ENCODE peak calls at places on chromosomes 16 and 17, in five cellular contexts. One of them, this sample, is unnamed.

GRCh38 chr17:72775914-72776313 is 316.6 kb downstream of the SLC39A11 start:
- DNase-seq in GM12891: no peak
- DNase-seq in prostate gland: no peak
- DNase-seq in esophagus muscularis mucosa: no peak
- DNase-seq in GM12878: no peak
- DNase-seq in this sample: no peak

GRCh38 chr17:39325528-39326240 is 75.7 kb downstream of the FBXL20 start:
- DNase-seq in esophagus muscularis mucosa: no peak
- DNase-seq in GM12891: no peak
- DNase-seq in prostate gland: no peak
- DNase-seq in GM12878: no peak
- DNase-seq in this sample: no peak

GRCh38 chr16:68275611-68276191 is 11.4 kb downstream of the SLC7A6 start:
- DNase-seq in esophagus muscularis mucosa: no peak
- DNase-seq in prostate gland: peak; percentile 65
- DNase-seq in GM12891: no peak
- DNase-seq in GM12878: peak; percentile 96
- DNase-seq in this sample: no peak

GRCh38 chr17:44645341-44645740 is 10.9 kb upstream of the MEIOC start:
- DNase-seq in esophagus muscularis mucosa: no peak
- DNase-seq in prostate gland: no peak
- DNase-seq in GM12878: no peak
- DNase-seq in GM12891: no peak
- DNase-seq in this sample: no peak

GRCh38 chr17:61495161-61495857 is 43.1 kb downstream of the TBX4 start:
- DNase-seq in GM12878: no peak
- DNase-seq in prostate gland: no peak
- DNase-seq in esophagus muscularis mucosa: no peak
- DNase-seq in GM12891: no peak
- DNase-seq in this sample: no peak

GRCh38 chr17:42431758-42432161 is 8.7 kb upstream of the CAVIN1 start:
- DNase-seq in prostate gland: no peak
- DNase-seq in esophagus muscularis mucosa: no peak
- DNase-seq in GM12878: no peak
- DNase-seq in GM12891: no peak
- DNase-seq in this sample: no peak

GRCh38 chr17:60535382-60536279 is 9.6 kb upstream of the APPBP2 start:
- DNase-seq in GM12878: no peak
- DNase-seq in prostate gland: no peak
- DNase-seq in esophagus muscularis mucosa: peak; percentile 50
- DNase-seq in GM12891: no peak
- DNase-seq in this sample: no peak

GRCh38 chr17:42221886-42222745 is 27.8 kb upstream of the GHDC start:
- DNase-seq in esophagus muscularis mucosa: no peak
- DNase-seq in GM12878: no peak
- DNase-seq in prostate gland: peak; percentile 22
- DNase-seq in GM12891: peak; percentile 62
- DNase-seq in this sample: no peak

GRCh38 chr16:2771496-2772402 is 5.3 kb downstream of the ELOB start:
- DNase-seq in GM12878: no peak
- DNase-seq in esophagus muscularis mucosa: no peak
- DNase-seq in GM12891: no peak
- DNase-seq in prostate gland: no peak
- DNase-seq in this sample: no peak

GRCh38 chr17:78258323-78259229 is 27.1 kb downstream of the TMEM235 start:
- DNase-seq in esophagus muscularis mucosa: no peak
- DNase-seq in prostate gland: no peak
- DNase-seq in GM12891: no peak
- DNase-seq in GM12878: no peak
- DNase-seq in this sample: no peak

GRCh38 chr16:53207810-53208752 is 153.3 kb downstream of the CHD9 start:
- DNase-seq in GM12878: peak; percentile 69
- DNase-seq in esophagus muscularis mucosa: no peak
- DNase-seq in prostate gland: peak; percentile 65
- DNase-seq in GM12891: peak; percentile 47
- DNase-seq in this sample: no peak

GRCh38 chr16:81967358-81967757 is 43.9 kb downstream of the SDR42E1 start:
- DNase-seq in GM12891: no peak
- DNase-seq in esophagus muscularis mucosa: no peak
- DNase-seq in GM12878: no peak
- DNase-seq in prostate gland: no peak
- DNase-seq in this sample: no peak

GRCh38 chr17:81436294-81436849 is 41.1 kb downstream of the BAHCC1 start:
- DNase-seq in GM12878: no peak
- DNase-seq in GM12891: no peak
- DNase-seq in prostate gland: no peak
- DNase-seq in esophagus muscularis mucosa: no peak
- DNase-seq in this sample: no peak

DNA sequence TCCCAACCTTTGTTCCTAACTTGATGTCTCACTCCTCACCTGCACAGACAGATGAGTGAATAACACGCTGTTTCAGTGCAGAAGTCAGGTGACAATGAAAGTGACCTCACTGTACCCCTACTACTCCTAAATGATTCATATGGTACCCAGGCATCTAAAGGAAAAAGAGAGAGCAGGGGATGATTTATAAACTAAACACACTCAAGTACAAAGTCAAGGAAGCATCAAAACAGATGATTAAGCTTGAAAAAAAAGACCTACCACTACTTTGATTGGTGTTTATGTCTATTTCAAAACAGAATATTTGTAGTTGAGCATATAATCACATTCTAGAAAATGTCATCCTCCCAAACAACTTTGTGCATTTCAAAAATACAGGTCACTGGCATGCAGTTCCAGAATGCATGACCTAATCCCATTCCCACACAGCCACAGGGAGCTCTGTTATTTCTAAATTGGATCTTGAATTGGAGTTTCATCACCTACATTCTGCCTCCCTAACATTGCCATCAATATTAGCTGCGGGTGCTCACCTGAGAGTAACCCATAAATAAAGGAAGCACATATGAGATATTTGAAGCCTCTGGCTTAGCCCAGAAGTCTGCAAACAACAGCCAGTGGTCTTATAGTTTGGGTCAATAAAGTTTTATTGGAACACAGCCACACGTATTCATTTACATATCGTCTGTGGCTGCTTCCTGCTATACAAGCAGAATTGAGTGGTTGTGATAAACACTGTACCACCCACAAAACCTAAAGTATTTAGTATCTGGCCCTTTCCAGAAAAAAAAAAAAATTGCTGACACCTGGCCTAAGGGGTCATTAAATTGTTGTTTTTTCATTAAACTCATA is 14.0 kb downstream of the HS3ST3A1 start:
- DNase-seq in GM12878: no peak
- DNase-seq in prostate gland: no peak
- DNase-seq in GM12891: no peak
- DNase-seq in esophagus muscularis mucosa: no peak
- DNase-seq in this sample: no peak
- TF ChIP-seq POLR2A in GM12878: no peak
- TF ChIP-seq POLR2A in prostate gland: no peak
- TF ChIP-seq POLR2A in GM12891: no peak
- TF ChIP-seq POLR2A in esophagus muscularis mucosa: no peak
- TF ChIP-seq POLR2A in this sample: no peak

DNA sequence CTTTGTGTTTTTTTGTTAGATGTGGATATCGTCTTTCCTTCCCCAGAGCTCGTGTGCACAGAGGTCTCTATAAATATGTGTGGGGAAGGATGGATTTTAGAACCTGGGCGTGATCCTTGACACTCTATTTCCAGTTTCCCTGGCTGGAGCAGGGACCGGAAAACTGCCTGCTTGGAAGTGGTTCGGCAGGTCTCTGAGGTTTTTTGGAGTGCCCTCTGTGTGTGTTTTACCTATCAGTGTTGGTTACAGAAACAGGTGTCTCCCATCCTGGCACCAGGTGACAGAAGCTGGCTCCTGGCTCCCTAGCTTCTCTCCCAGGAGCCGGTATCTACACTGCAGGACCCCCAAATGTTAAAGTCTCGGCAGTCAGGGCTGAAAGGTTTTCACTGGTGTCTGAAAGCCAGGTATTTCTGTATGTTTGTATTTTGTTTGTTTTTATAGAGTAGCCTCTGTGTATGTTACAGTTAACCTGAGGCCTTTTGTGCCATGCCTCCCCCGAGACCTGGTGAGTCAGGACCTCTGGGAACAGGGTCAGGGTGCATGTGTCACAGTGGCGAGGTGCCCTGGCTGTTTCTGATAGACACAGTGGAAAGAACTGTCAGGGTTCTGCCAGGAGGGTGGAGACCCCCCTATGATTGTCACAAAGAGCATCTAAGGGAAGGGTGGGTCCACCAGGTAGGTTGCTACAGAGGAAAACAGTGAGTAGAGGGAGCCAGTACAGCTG is 31.3 kb downstream of the ZC3H18 start:
- DNase-seq in prostate gland: no peak
- DNase-seq in GM12891: no peak
- DNase-seq in esophagus muscularis mucosa: no peak
- DNase-seq in GM12878: no peak
- DNase-seq in this sample: no peak
- TF ChIP-seq POLR2AphosphoS5 in prostate gland: no peak
- TF ChIP-seq POLR2AphosphoS5 in GM12891: no peak
- TF ChIP-seq POLR2AphosphoS5 in esophagus muscularis mucosa: no peak
- TF ChIP-seq POLR2AphosphoS5 in GM12878: no peak
- TF ChIP-seq POLR2AphosphoS5 in this sample: no peak

DNA sequence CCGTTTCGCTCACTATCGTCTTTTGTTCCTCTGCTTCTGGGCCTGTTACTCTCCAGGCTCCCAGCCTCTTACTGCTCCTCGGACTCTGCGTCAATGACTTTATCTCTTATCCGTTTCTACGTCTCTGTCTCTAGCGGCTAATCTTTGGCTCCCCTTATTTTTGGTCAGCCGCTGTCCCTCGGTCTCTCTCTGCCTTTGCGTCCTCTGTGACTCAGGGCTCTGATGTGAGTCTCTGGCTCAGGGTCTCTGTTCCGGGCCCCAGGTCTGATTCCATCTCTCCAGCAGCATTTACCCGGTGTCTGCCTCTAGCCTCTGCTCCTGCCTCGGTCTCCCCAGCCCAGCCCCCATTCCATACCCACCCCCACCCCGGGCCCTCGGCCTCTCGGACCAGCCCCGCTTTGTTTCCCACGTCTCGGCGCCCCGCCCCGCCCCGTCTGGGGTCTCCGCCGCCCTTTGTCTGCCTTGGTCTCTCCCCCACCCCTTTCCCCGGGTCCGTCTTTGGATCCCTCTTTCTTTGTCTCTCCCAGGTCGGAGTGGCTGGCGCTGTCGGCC is 541 bp upstream of the ZNF48 start:
- DNase-seq in esophagus muscularis mucosa: no peak
- DNase-seq in GM12891: no peak
- DNase-seq in prostate gland: no peak
- DNase-seq in GM12878: no peak
- DNase-seq in this sample: no peak
- TF ChIP-seq POLR2A in esophagus muscularis mucosa: no peak
- TF ChIP-seq POLR2A in GM12891: no peak
- TF ChIP-seq POLR2A in prostate gland: no peak
- TF ChIP-seq POLR2A in GM12878: no peak
- TF ChIP-seq POLR2A in this sample: no peak

GRCh38 chr16:87835882-87836331 is 33.4 kb downstream of the SLC7A5 start:
- DNase-seq in esophagus muscularis mucosa: no peak
- DNase-seq in GM12878: no peak
- DNase-seq in prostate gland: no peak
- DNase-seq in GM12891: no peak
- DNase-seq in this sample: no peak
- TF ChIP-seq POLR2AphosphoS5 in esophagus muscularis mucosa: no peak
- TF ChIP-seq POLR2AphosphoS5 in GM12878: no peak
- TF ChIP-seq POLR2AphosphoS5 in prostate gland: no peak
- TF ChIP-seq POLR2AphosphoS5 in GM12891: no peak
- TF ChIP-seq POLR2AphosphoS5 in this sample: no peak

GRCh38 chr16:85557083-85557975 is 55.8 kb upstream of the GSE1 start:
- DNase-seq in GM12878: no peak
- DNase-seq in esophagus muscularis mucosa: no peak
- DNase-seq in prostate gland: no peak
- DNase-seq in GM12891: no peak
- DNase-seq in this sample: no peak

GRCh38 chr16:85555549-85556455 is 57.3 kb upstream of the GSE1 start:
- DNase-seq in GM12878: no peak
- DNase-seq in esophagus muscularis mucosa: no peak
- DNase-seq in GM12891: no peak
- DNase-seq in prostate gland: no peak
- DNase-seq in this sample: no peak

GRCh38 chr16:85554791-85555548 is 58.2 kb upstream of the GSE1 start:
- DNase-seq in GM12891: no peak
- DNase-seq in esophagus muscularis mucosa: no peak
- DNase-seq in GM12878: no peak
- DNase-seq in prostate gland: peak; percentile 38
- DNase-seq in this sample: no peak

GRCh38 chr16:85557976-85558589 is 55.0 kb upstream of the GSE1 start:
- DNase-seq in GM12891: no peak
- DNase-seq in prostate gland: peak; percentile 65
- DNase-seq in esophagus muscularis mucosa: no peak
- DNase-seq in GM12878: no peak
- DNase-seq in this sample: no peak

DNA sequence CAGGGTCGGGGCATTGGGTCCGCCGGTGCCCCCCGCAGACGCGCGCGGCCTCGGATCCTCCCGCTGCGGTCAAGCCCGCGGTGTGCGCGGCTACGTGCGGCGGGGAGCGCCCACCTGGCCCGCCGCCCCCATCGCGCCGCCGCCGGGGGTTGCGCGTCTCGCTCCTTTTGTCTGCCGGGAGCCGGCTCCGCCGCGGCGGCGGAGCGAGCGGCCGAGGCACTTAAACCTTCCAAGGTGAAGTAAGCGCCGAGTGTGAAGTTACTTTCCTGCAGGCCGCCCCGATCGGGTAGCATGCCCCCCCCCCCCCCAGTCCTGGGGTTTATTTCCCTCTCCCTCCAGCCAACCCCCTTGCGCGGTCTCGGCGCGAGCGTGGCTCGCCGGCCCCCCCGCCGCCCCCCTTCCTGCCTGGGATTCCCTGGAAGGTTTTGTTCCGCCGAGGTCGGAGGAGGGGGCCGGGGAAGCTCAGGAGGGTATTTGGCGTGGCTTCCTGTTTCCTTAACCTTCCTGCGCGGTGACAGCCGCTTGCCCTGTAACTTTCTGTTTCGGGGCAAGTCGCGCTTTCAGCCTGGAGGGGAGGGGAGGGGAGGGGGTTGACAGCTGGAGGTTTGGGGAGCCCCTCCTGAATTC is 56.6 kb upstream of the GSE1 start:
- DNase-seq in prostate gland: peak; percentile 36
- DNase-seq in esophagus muscularis mucosa: no peak
- DNase-seq in GM12878: no peak
- DNase-seq in GM12891: peak; percentile 67
- DNase-seq in this sample: no peak
- TF ChIP-seq POLR2A in prostate gland: no peak
- TF ChIP-seq POLR2A in esophagus muscularis mucosa: no peak
- TF ChIP-seq POLR2A in GM12878: no peak
- TF ChIP-seq POLR2A in GM12891: no peak
- TF ChIP-seq POLR2A in this sample: no peak

DNA sequence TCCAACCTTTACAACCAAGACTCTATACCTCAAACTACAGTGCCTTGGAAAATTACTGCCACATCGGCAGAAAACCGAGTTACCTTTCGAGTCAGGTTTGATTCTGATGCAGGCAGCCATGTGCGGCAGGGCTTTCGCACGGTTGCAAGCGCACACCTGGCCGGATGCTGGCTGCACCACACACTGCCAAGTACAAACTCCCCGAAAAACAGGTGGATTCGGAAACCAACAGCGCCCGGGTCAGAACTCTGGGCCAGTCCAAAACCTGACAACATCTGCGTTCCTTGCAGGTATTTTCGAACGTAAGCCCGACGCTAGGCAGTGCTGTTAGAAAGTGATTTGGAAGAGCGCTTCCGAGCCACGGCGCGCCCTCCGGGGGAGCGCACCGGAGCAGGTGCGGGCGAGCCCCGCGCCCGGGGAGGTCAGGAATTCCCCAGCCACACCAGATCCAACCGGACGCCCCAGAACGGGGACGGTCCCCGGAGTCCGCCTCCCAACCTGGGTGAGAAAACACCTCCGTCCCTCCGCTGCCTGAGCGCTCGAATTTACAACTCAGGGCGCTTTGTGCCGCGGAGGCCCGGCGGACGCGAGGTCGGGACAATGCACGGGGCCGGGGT is 1.2 kb downstream of the USP7 start:
- DNase-seq in prostate gland: no peak
- DNase-seq in GM12891: no peak
- DNase-seq in GM12878: no peak
- DNase-seq in esophagus muscularis mucosa: no peak
- DNase-seq in this sample: no peak
- TF ChIP-seq POLR2AphosphoS5 in prostate gland: no peak
- TF ChIP-seq POLR2AphosphoS5 in GM12891: no peak
- TF ChIP-seq POLR2AphosphoS5 in GM12878: peak; percentile 60
- TF ChIP-seq POLR2AphosphoS5 in esophagus muscularis mucosa: peak; percentile 14
- TF ChIP-seq POLR2AphosphoS5 in this sample: no peak

This sample was measured in suprapubic skin.